ENCODE peak calls at places on chromosomes 11 and 22, in four cellular contexts. S, V, I and Z are unnamed samples.

GRCh38 chr11:104582431-104582830 is 315.8 kb downstream of the CASP12 start:
- DNase-seq in S (no peak), V (no peak), I (no peak), Z (no peak)

GRCh38 chr11:34755671-34756070 is 134.8 kb downstream of the EHF start:
- DNase-seq in S (no peak), V (no peak), I (no peak), Z (no peak)

GRCh38 chr11:95547974-95548373 is 241.6 kb downstream of the FAM76B start:
- DNase-seq in S (no peak), V (no peak), I (no peak), Z (no peak)

GRCh38 chr11:72208281-72208680 is 8.3 kb upstream of the FOLR2 start:
- DNase-seq in S (no peak), V (no peak), I (no peak), Z (no peak)

GRCh38 chr22:24436553-24436952 is 9.2 kb downstream of the ADORA2A start:
- DNase-seq in S (no peak), V (no peak), I (no peak), Z (no peak)

GRCh38 chr22:46350646-46351045 is 15.1 kb downstream of the TRMU start:
- DNase-seq in S (no peak), V (no peak), I (peak; percentile 68), Z (no peak)

GRCh38 chr22:38427465-38427864 is 27.5 kb downstream of the KCNJ4 start:
- DNase-seq in S (no peak), V (no peak), I (peak; percentile 44), Z (no peak)

GRCh38 chr11:47148903-47149535 is 27.7 kb downstream of the ARFGAP2 start:
- DNase-seq in S (no peak), V (no peak), I (peak; percentile 93), Z (peak; percentile 54)

GRCh38 chr22:41912338-41913039 is 2.4 kb downstream of the SHISA8 start:
- DNase-seq in S (no peak), V (no peak), I (no peak), Z (no peak)

GRCh38 chr11:1300569-1301187 is 8.8 kb downstream of the TOLLIP start:
- DNase-seq in S (no peak), V (no peak), I (peak; percentile 91), Z (no peak)

GRCh38 chr11:111778047-111778558 is 11.9 kb upstream of the PPP2R1B start:
- DNase-seq in S (no peak), V (no peak), I (no peak), Z (no peak)

GRCh38 chr11:102268083-102268984 is 49.0 kb upstream of the BIRC3 start:
- DNase-seq in S (peak; percentile 78), V (peak; percentile 29), I (peak; percentile 97), Z (peak; percentile 73)

GRCh38 chr11:132640952-132641351 is 891.3 kb downstream of the OPCML start:
- DNase-seq in S (no peak), V (no peak), I (no peak), Z (no peak)

GRCh38 chr22:46457502-46458488 is 79.6 kb downstream of the CELSR1 start:
- DNase-seq in S (peak; percentile 85), V (peak; percentile 93), I (peak; percentile 18), Z (peak; percentile 60)

GRCh38 chr22:22878801-22879674 is 8.6 kb upstream of the IGLL5 start:
- DNase-seq in S (no peak), V (no peak), I (no peak), Z (no peak)